ENCODE peak calls at places on chromosome 22, in seven cellular contexts. R, E, J, H, L, Z and M are unnamed samples.

GRCh38 chr22:46031066-46031465 is 54.1 kb upstream of the WNT7B start:
- DNase-seq in R (no peak), E (no peak), J (no peak), H (no peak), L (no peak), Z (peak; percentile 7), M (no peak)

GRCh38 chr22:39569066-39569465 is 1.5 kb upstream of the CACNA1I start:
- DNase-seq in R (no peak), E (no peak), J (no peak), H (no peak), L (no peak), Z (no peak), M (no peak)

GRCh38 chr22:39236321-39237275 is 8.2 kb downstream of the PDGFB start:
- DNase-seq in R (peak; percentile 25), E (peak; percentile 78), J (no peak), H (no peak), L (no peak), Z (no peak), M (no peak)

GRCh38 chr22:46287873-46288751 is 8.6 kb upstream of the GTSE1 start:
- DNase-seq in R (no peak), E (no peak), J (no peak), H (no peak), L (no peak), Z (no peak), M (peak; percentile 56)

GRCh38 chr22:31022516-31022915 is 53.5 kb downstream of the TUG1 start:
- DNase-seq in R (no peak), E (no peak), J (no peak), H (no peak), L (no peak), Z (no peak), M (no peak)

GRCh38 chr22:32850591-32851517 is 49.3 kb downstream of the TIMP3 start:
- DNase-seq in R (no peak), E (peak; percentile 92), J (peak; percentile 62), H (no peak), L (no peak), Z (no peak), M (no peak)

GRCh38 chr22:45226681-45227186 is 14.0 kb downstream of the KIAA0930 start:
- DNase-seq in R (no peak), E (peak; percentile 65), J (peak; percentile 62), H (no peak), L (no peak), Z (no peak), M (no peak)

GRCh38 chr22:38871360-38872171 is 450 bp downstream of the CBX6 start:
- DNase-seq in R (no peak), E (peak; percentile 57), J (peak; percentile 54), H (no peak), L (no peak), Z (no peak), M (no peak)

GRCh38 chr22:47100646-47101045 is 338.2 kb downstream of the TBC1D22A start:
- DNase-seq in R (no peak), E (no peak), J (no peak), H (no peak), L (no peak), Z (no peak), M (no peak)

GRCh38 chr22:27825174-27825573 is 23.6 kb upstream of the MN1 start:
- DNase-seq in R (no peak), E (no peak), J (no peak), H (no peak), L (peak; percentile 31), Z (no peak), M (no peak)

GRCh38 chr22:19446603-19447387 is 716 bp downstream of the C22orf39 start:
- DNase-seq in R (no peak), E (no peak), J (no peak), H (no peak), L (peak; percentile 9), Z (no peak), M (no peak)

GRCh38 chr22:30392661-30393321 is 4.0 kb upstream of the SEC14L2 start:
- DNase-seq in R (no peak), E (no peak), J (peak; percentile 36), H (no peak), L (no peak), Z (no peak), M (no peak)

GRCh38 chr22:45612940-45613339 is 58.7 kb upstream of the ATXN10 start:
- DNase-seq in R (no peak), E (no peak), J (no peak), H (no peak), L (no peak), Z (no peak), M (no peak)

GRCh38 chr22:39312410-39312809 is 7.0 kb downstream of the RPL3 start:
- DNase-seq in R (no peak), E (no peak), J (peak; percentile 43), H (no peak), L (no peak), Z (no peak), M (no peak)

GRCh38 chr22:33807465-33807864 is 112.8 kb downstream of the LARGE1 start:
- DNase-seq in R (no peak), E (no peak), J (no peak), H (no peak), L (no peak), Z (no peak), M (no peak)

GRCh38 chr22:46066691-46067090 is 83.6 kb upstream of the PPARA start:
- DNase-seq in R (no peak), E (no peak), J (peak; percentile 28), H (no peak), L (no peak), Z (peak; percentile 39), M (no peak)

GRCh38 chr22:23693979-23694680 is 3.3 kb downstream of the RGL4 start:
- DNase-seq in R (no peak), E (no peak), J (no peak), H (no peak), L (no peak), Z (no peak), M (no peak)

GRCh38 chr22:44928711-44929347 is 81.0 kb downstream of the PHF21B start:
- DNase-seq in R (no peak), E (no peak), J (no peak), H (no peak), L (no peak), Z (no peak), M (no peak)

GRCh38 chr22:24054356-24054755 is 43.3 kb downstream of the CABIN1 start:
- DNase-seq in R (no peak), E (no peak), J (peak; percentile 61), H (no peak), L (no peak), Z (no peak), M (no peak)

GRCh38 chr22:44301039-44301438 is 11.7 kb downstream of the SHISAL1 start:
- DNase-seq in R (no peak), E (no peak), J (no peak), H (no peak), L (no peak), Z (no peak), M (no peak)

GRCh38 chr22:23278883-23279675 is 98.8 kb downstream of the BCR start:
- DNase-seq in R (no peak), E (no peak), J (no peak), H (peak; percentile 84), L (no peak), Z (peak; percentile 78), M (no peak)

GRCh38 chr22:44729391-44730012 is 22.9 kb upstream of the ARHGAP8 start:
- DNase-seq in R (no peak), E (no peak), J (peak; percentile 91), H (no peak), L (peak; percentile 63), Z (no peak), M (no peak)

GRCh38 chr22:44091021-44091721 is 67.1 kb downstream of the PARVB start:
- DNase-seq in R (no peak), E (no peak), J (no peak), H (no peak), L (no peak), Z (no peak), M (peak; percentile 38)

GRCh38 chr22:29328055-29328454 is 12.6 kb upstream of the RASL10A start:
- DNase-seq in R (no peak), E (no peak), J (no peak), H (no peak), L (no peak), Z (no peak), M (no peak)
- TF ChIP-seq CTCF in R (no peak), E (no peak), J (no peak), H (peak; percentile 12), L (no peak), Z (no peak), M (peak; percentile 21)

DNA sequence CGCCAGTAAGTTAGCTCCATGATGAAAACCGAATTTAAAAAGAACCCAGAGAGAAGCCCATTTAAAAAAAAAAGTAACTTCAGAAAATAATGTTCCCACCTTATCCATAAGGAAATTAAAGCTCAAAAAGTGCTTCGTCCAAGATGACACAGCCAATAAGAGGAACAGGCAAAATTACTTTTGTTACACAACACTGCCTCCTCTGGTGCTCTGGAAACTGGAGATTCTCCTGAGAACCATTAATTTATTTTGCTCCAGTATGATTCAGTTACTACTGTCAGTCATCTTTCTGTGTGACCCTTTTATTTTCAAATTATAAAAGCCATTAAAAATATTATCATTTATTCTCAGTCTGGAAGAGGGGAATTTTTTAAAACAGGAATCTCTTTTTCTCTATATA is 2.0 kb downstream of the IFT27 start:
- DNase-seq in R (no peak), E (no peak), J (peak; percentile 68), H (peak; percentile 33), L (no peak), Z (no peak), M (no peak)
- TF ChIP-seq CTCF in R (no peak), E (peak; percentile 52), J (peak; percentile 42), H (peak; percentile 80), L (peak; percentile 60), Z (peak; percentile 53), M (peak; percentile 26)

GRCh38 chr22:42596376-42596775 is 18.3 kb downstream of the POLDIP3 start:
- DNase-seq in R (no peak), E (no peak), J (no peak), H (no peak), L (no peak), Z (no peak), M (no peak)

GRCh38 chr22:42601879-42602465 is 12.7 kb downstream of the POLDIP3 start:
- DNase-seq in R (no peak), E (no peak), J (no peak), H (no peak), L (no peak), Z (no peak), M (no peak)

GRCh38 chr22:42591987-42592386 is 22.7 kb downstream of the POLDIP3 start:
- DNase-seq in R (no peak), E (no peak), J (no peak), H (no peak), L (no peak), Z (no peak), M (no peak)

GRCh38 chr22:42595434-42595833 is 19.2 kb downstream of the POLDIP3 start:
- DNase-seq in R (no peak), E (no peak), J (no peak), H (no peak), L (no peak), Z (no peak), M (no peak)

GRCh38 chr22:42596863-42597530 is 17.7 kb downstream of the POLDIP3 start:
- DNase-seq in R (no peak), E (no peak), J (no peak), H (no peak), L (no peak), Z (no peak), M (no peak)
- TF ChIP-seq CTCF in R (no peak), E (no peak), J (no peak), H (no peak), L (no peak), Z (no peak), M (no peak)

DNA sequence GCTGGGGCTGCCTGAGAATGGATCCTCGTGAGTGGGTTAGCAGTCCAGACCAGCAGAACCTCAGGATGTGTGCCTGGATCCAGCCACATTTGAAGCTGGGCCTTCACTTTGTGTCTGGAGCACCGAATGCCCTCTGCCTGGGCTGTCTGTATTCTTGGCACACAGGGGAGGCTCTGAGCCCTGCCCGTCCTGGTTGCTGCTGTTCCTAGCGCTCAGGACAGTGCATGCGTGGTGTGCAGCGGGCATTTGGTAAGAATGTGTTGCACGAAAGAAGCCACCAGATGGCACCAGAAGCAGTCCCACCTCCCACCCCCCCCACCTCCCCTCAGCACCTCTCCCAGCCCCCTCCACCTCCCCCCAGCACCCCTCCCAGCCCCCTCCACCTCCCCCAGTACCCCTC is 4.1 kb upstream of the MAPK11 start:
- DNase-seq in R (peak; percentile 32), E (peak; percentile 68), J (peak; percentile 78), H (no peak), L (no peak), Z (peak; percentile 61), M (no peak)
- TF ChIP-seq CTCF in R (peak; percentile 38), E (peak; percentile 50), J (peak; percentile 12), H (peak; percentile 49), L (peak; percentile 51), Z (peak; percentile 22), M (no peak)